ENCODE peak calls at places on chromosomes 6 and 20, in six cellular contexts. One of them, this sample, is unnamed.

GRCh38 chr20:35226775-35227681 is 538 bp downstream of the MMP24 start:
- DNase-seq in activated CD4-positive, alpha-beta T cell treated with anti-CD3 and anti-CD28 coated beads for 48 hours: peak
- DNase-seq in ecto neural progenitor cell: peak
- DNase-seq in mucosa of descending colon: no peak
- DNase-seq in activated T-helper 1 cell treated with anti-CD3 and anti-CD28 coated beads, Interleukin-12 subunit alpha, Interleukin-12 subunit beta, Interleukin-2, Interleukin-4 antibody, amounts not matched to agents 30 ng/mL and 10 ng/mL and 1 ng/mL, durations not matched to agents 14 hours and 24 hours and 36 hours: peak
- DNase-seq in brain microvascular endothelial cell: peak
- DNase-seq in this sample: peak

GRCh38 chr6:78701407-78701806 is 165.9 kb upstream of the IRAK1BP1 start:
- DNase-seq in activated CD4-positive, alpha-beta T cell treated with anti-CD3 and anti-CD28 coated beads for 48 hours: no peak
- DNase-seq in ecto neural progenitor cell: no peak
- DNase-seq in mucosa of descending colon: no peak
- DNase-seq in activated T-helper 1 cell treated with anti-CD3 and anti-CD28 coated beads, Interleukin-12 subunit alpha, Interleukin-12 subunit beta, Interleukin-2, Interleukin-4 antibody, amounts not matched to agents 30 ng/mL and 10 ng/mL and 1 ng/mL, durations not matched to agents 14 hours and 24 hours and 36 hours: no peak
- DNase-seq in brain microvascular endothelial cell: peak
- DNase-seq in this sample: no peak

GRCh38 chr6:52499681-52500239 is 77.1 kb downstream of the TRAM2 start:
- DNase-seq in activated CD4-positive, alpha-beta T cell treated with anti-CD3 and anti-CD28 coated beads for 48 hours: no peak
- DNase-seq in ecto neural progenitor cell: no peak
- DNase-seq in mucosa of descending colon: no peak
- DNase-seq in activated T-helper 1 cell treated with anti-CD3 and anti-CD28 coated beads, Interleukin-12 subunit alpha, Interleukin-12 subunit beta, Interleukin-2, Interleukin-4 antibody, amounts not matched to agents 30 ng/mL and 10 ng/mL and 1 ng/mL, durations not matched to agents 14 hours and 24 hours and 36 hours: no peak
- DNase-seq in brain microvascular endothelial cell: no peak
- DNase-seq in this sample: no peak

GRCh38 chr6:158031445-158032353 is 50.0 kb downstream of the SYNJ2 start:
- DNase-seq in activated CD4-positive, alpha-beta T cell treated with anti-CD3 and anti-CD28 coated beads for 48 hours: peak
- DNase-seq in ecto neural progenitor cell: no peak
- DNase-seq in mucosa of descending colon: peak
- DNase-seq in activated T-helper 1 cell treated with anti-CD3 and anti-CD28 coated beads, Interleukin-12 subunit alpha, Interleukin-12 subunit beta, Interleukin-2, Interleukin-4 antibody, amounts not matched to agents 30 ng/mL and 10 ng/mL and 1 ng/mL, durations not matched to agents 14 hours and 24 hours and 36 hours: peak
- DNase-seq in brain microvascular endothelial cell: peak
- DNase-seq in this sample: peak

GRCh38 chr6:1267057-1267732 is 44.7 kb upstream of the FOXQ1 start:
- DNase-seq in activated CD4-positive, alpha-beta T cell treated with anti-CD3 and anti-CD28 coated beads for 48 hours: no peak
- DNase-seq in ecto neural progenitor cell: no peak
- DNase-seq in mucosa of descending colon: no peak
- DNase-seq in activated T-helper 1 cell treated with anti-CD3 and anti-CD28 coated beads, Interleukin-12 subunit alpha, Interleukin-12 subunit beta, Interleukin-2, Interleukin-4 antibody, amounts not matched to agents 30 ng/mL and 10 ng/mL and 1 ng/mL, durations not matched to agents 14 hours and 24 hours and 36 hours: no peak
- DNase-seq in brain microvascular endothelial cell: no peak
- DNase-seq in this sample: no peak

GRCh38 chr20:63553933-63554290 is at the start of gene FNDC11:
- DNase-seq in activated CD4-positive, alpha-beta T cell treated with anti-CD3 and anti-CD28 coated beads for 48 hours: peak
- DNase-seq in ecto neural progenitor cell: peak
- DNase-seq in mucosa of descending colon: no peak
- DNase-seq in activated T-helper 1 cell treated with anti-CD3 and anti-CD28 coated beads, Interleukin-12 subunit alpha, Interleukin-12 subunit beta, Interleukin-2, Interleukin-4 antibody, amounts not matched to agents 30 ng/mL and 10 ng/mL and 1 ng/mL, durations not matched to agents 14 hours and 24 hours and 36 hours: peak
- DNase-seq in brain microvascular endothelial cell: no peak
- DNase-seq in this sample: peak

GRCh38 chr20:47727170-47727880 is 58.0 kb downstream of the SULF2 start:
- DNase-seq in activated CD4-positive, alpha-beta T cell treated with anti-CD3 and anti-CD28 coated beads for 48 hours: peak
- DNase-seq in ecto neural progenitor cell: no peak
- DNase-seq in mucosa of descending colon: peak
- DNase-seq in activated T-helper 1 cell treated with anti-CD3 and anti-CD28 coated beads, Interleukin-12 subunit alpha, Interleukin-12 subunit beta, Interleukin-2, Interleukin-4 antibody, amounts not matched to agents 30 ng/mL and 10 ng/mL and 1 ng/mL, durations not matched to agents 14 hours and 24 hours and 36 hours: peak
- DNase-seq in brain microvascular endothelial cell: no peak
- DNase-seq in this sample: no peak

GRCh38 chr20:6333110-6333509 is 210.3 kb upstream of the FERMT1 start:
- DNase-seq in activated CD4-positive, alpha-beta T cell treated with anti-CD3 and anti-CD28 coated beads for 48 hours: no peak
- DNase-seq in ecto neural progenitor cell: no peak
- DNase-seq in mucosa of descending colon: no peak
- DNase-seq in activated T-helper 1 cell treated with anti-CD3 and anti-CD28 coated beads, Interleukin-12 subunit alpha, Interleukin-12 subunit beta, Interleukin-2, Interleukin-4 antibody, amounts not matched to agents 30 ng/mL and 10 ng/mL and 1 ng/mL, durations not matched to agents 14 hours and 24 hours and 36 hours: no peak
- DNase-seq in brain microvascular endothelial cell: no peak
- DNase-seq in this sample: no peak

GRCh38 chr20:63138855-63139341 is 77.0 kb downstream of the YTHDF1 start:
- DNase-seq in activated CD4-positive, alpha-beta T cell treated with anti-CD3 and anti-CD28 coated beads for 48 hours: no peak
- DNase-seq in ecto neural progenitor cell: no peak
- DNase-seq in mucosa of descending colon: peak
- DNase-seq in activated T-helper 1 cell treated with anti-CD3 and anti-CD28 coated beads, Interleukin-12 subunit alpha, Interleukin-12 subunit beta, Interleukin-2, Interleukin-4 antibody, amounts not matched to agents 30 ng/mL and 10 ng/mL and 1 ng/mL, durations not matched to agents 14 hours and 24 hours and 36 hours: no peak
- DNase-seq in brain microvascular endothelial cell: no peak
- DNase-seq in this sample: no peak

GRCh38 chr20:23156842-23157423 is 70.8 kb upstream of the CD93 start:
- DNase-seq in activated CD4-positive, alpha-beta T cell treated with anti-CD3 and anti-CD28 coated beads for 48 hours: no peak
- DNase-seq in ecto neural progenitor cell: peak
- DNase-seq in mucosa of descending colon: no peak
- DNase-seq in activated T-helper 1 cell treated with anti-CD3 and anti-CD28 coated beads, Interleukin-12 subunit alpha, Interleukin-12 subunit beta, Interleukin-2, Interleukin-4 antibody, amounts not matched to agents 30 ng/mL and 10 ng/mL and 1 ng/mL, durations not matched to agents 14 hours and 24 hours and 36 hours: no peak
- DNase-seq in brain microvascular endothelial cell: no peak
- DNase-seq in this sample: no peak

GRCh38 chr6:33297956-33298772 is 578 bp downstream of the RGL2 start:
- DNase-seq in activated CD4-positive, alpha-beta T cell treated with anti-CD3 and anti-CD28 coated beads for 48 hours: peak
- DNase-seq in ecto neural progenitor cell: peak
- DNase-seq in mucosa of descending colon: peak
- DNase-seq in activated T-helper 1 cell treated with anti-CD3 and anti-CD28 coated beads, Interleukin-12 subunit alpha, Interleukin-12 subunit beta, Interleukin-2, Interleukin-4 antibody, amounts not matched to agents 30 ng/mL and 10 ng/mL and 1 ng/mL, durations not matched to agents 14 hours and 24 hours and 36 hours: peak
- DNase-seq in brain microvascular endothelial cell: peak
- DNase-seq in this sample: peak

GRCh38 chr20:45968081-45968671 is 3.8 kb downstream of the ZNF335 start:
- DNase-seq in activated CD4-positive, alpha-beta T cell treated with anti-CD3 and anti-CD28 coated beads for 48 hours: no peak
- DNase-seq in ecto neural progenitor cell: no peak
- DNase-seq in mucosa of descending colon: no peak
- DNase-seq in activated T-helper 1 cell treated with anti-CD3 and anti-CD28 coated beads, Interleukin-12 subunit alpha, Interleukin-12 subunit beta, Interleukin-2, Interleukin-4 antibody, amounts not matched to agents 30 ng/mL and 10 ng/mL and 1 ng/mL, durations not matched to agents 14 hours and 24 hours and 36 hours: no peak
- DNase-seq in brain microvascular endothelial cell: no peak
- DNase-seq in this sample: no peak

GRCh38 chr6:105781905-105782304 is 304.2 kb upstream of the PRDM1 start:
- DNase-seq in activated CD4-positive, alpha-beta T cell treated with anti-CD3 and anti-CD28 coated beads for 48 hours: no peak
- DNase-seq in ecto neural progenitor cell: no peak
- DNase-seq in mucosa of descending colon: no peak
- DNase-seq in activated T-helper 1 cell treated with anti-CD3 and anti-CD28 coated beads, Interleukin-12 subunit alpha, Interleukin-12 subunit beta, Interleukin-2, Interleukin-4 antibody, amounts not matched to agents 30 ng/mL and 10 ng/mL and 1 ng/mL, durations not matched to agents 14 hours and 24 hours and 36 hours: no peak
- DNase-seq in brain microvascular endothelial cell: no peak
- DNase-seq in this sample: no peak

GRCh38 chr6:41796474-41796873 is 9.0 kb downstream of the TOMM6 start:
- DNase-seq in activated CD4-positive, alpha-beta T cell treated with anti-CD3 and anti-CD28 coated beads for 48 hours: no peak
- DNase-seq in ecto neural progenitor cell: no peak
- DNase-seq in mucosa of descending colon: no peak
- DNase-seq in activated T-helper 1 cell treated with anti-CD3 and anti-CD28 coated beads, Interleukin-12 subunit alpha, Interleukin-12 subunit beta, Interleukin-2, Interleukin-4 antibody, amounts not matched to agents 30 ng/mL and 10 ng/mL and 1 ng/mL, durations not matched to agents 14 hours and 24 hours and 36 hours: no peak
- DNase-seq in brain microvascular endothelial cell: no peak
- DNase-seq in this sample: no peak

GRCh38 chr20:51425347-51426106 is 117.0 kb downstream of the NFATC2 start:
- DNase-seq in activated CD4-positive, alpha-beta T cell treated with anti-CD3 and anti-CD28 coated beads for 48 hours: peak
- DNase-seq in ecto neural progenitor cell: no peak
- DNase-seq in mucosa of descending colon: no peak
- DNase-seq in activated T-helper 1 cell treated with anti-CD3 and anti-CD28 coated beads, Interleukin-12 subunit alpha, Interleukin-12 subunit beta, Interleukin-2, Interleukin-4 antibody, amounts not matched to agents 30 ng/mL and 10 ng/mL and 1 ng/mL, durations not matched to agents 14 hours and 24 hours and 36 hours: no peak
- DNase-seq in brain microvascular endothelial cell: no peak
- DNase-seq in this sample: no peak

GRCh38 chr20:49545572-49545971 is 22.4 kb downstream of the PTGIS start:
- DNase-seq in activated CD4-positive, alpha-beta T cell treated with anti-CD3 and anti-CD28 coated beads for 48 hours: peak
- DNase-seq in ecto neural progenitor cell: no peak
- DNase-seq in mucosa of descending colon: no peak
- DNase-seq in activated T-helper 1 cell treated with anti-CD3 and anti-CD28 coated beads, Interleukin-12 subunit alpha, Interleukin-12 subunit beta, Interleukin-2, Interleukin-4 antibody, amounts not matched to agents 30 ng/mL and 10 ng/mL and 1 ng/mL, durations not matched to agents 14 hours and 24 hours and 36 hours: no peak
- DNase-seq in brain microvascular endothelial cell: no peak
- DNase-seq in this sample: no peak

This sample was measured in glutamatergic neuron.